ENCODE peak calls at places on chromosomes 1 and 21, in four cellular contexts. C is AG09319, Y is body of pancreas, N is fibroblast of mammary gland. A is an unnamed sample.

GRCh38 chr1:21878840-21879478 is 58.2 kb downstream of the HSPG2 start:
- DNase-seq in C (no peak), Y (no peak), N (no peak), A (no peak)

GRCh38 chr1:153509729-153510354 is 25.9 kb downstream of the S100A6 start:
- DNase-seq in N (peak), Y (peak), C (no peak), A (peak)

GRCh38 chr1:153343040-153343681 is 5.5 kb downstream of the PGLYRP4 start:
- DNase-seq in C (no peak), N (no peak), Y (no peak), A (no peak)

GRCh38 chr1:235090406-235091069 is 38.1 kb downstream of the TOMM20 start:
- DNase-seq in Y (peak), N (no peak), C (no peak), A (peak)

GRCh38 chr1:21873761-21874160 is 61.7 kb downstream of the LDLRAD2 start:
- DNase-seq in C (no peak), N (no peak), Y (no peak), A (no peak)

GRCh38 chr1:161046574-161047167 is 894 bp upstream of the USF1 start:
- DNase-seq in C (no peak), N (no peak), Y (no peak), A (no peak)

GRCh38 chr1:215277537-215277936 is 195.0 kb downstream of the KCNK2 start:
- DNase-seq in C (peak), Y (no peak), N (peak), A (no peak)

GRCh38 chr1:214494706-214495105 is 56.7 kb downstream of the PTPN14 start:
- DNase-seq in C (no peak), Y (no peak), N (no peak), A (no peak)

GRCh38 chr1:110634455-110635281 is 28.5 kb upstream of the KCNA2 start:
- DNase-seq in Y (peak), C (peak), N (peak), A (no peak)

GRCh38 chr1:94039871-94040569 is 80.9 kb downstream of the ABCA4 start:
- DNase-seq in Y (no peak), N (peak), C (no peak), A (no peak)

GRCh38 chr1:55506686-55507577 is 291.8 kb upstream of the USP24 start:
- DNase-seq in C (peak), N (peak), Y (no peak), A (no peak)

GRCh38 chr1:55420866-55421265 is 205.7 kb upstream of the USP24 start:
- DNase-seq in N (peak), C (no peak), Y (no peak), A (no peak)

GRCh38 chr1:101474039-101474665 is 237.3 kb downstream of the S1PR1 start:
- DNase-seq in N (peak), Y (no peak), C (no peak), A (peak)

GRCh38 chr1:9270290-9270900 is 22.3 kb upstream of the SPSB1 start:
- DNase-seq in N (no peak), C (no peak), Y (no peak), A (no peak)

GRCh38 chr1:207878939-207879338 is 32.0 kb downstream of the CD34 start:
- DNase-seq in N (no peak), Y (no peak), C (no peak), A (no peak)

GRCh38 chr1:31372051-31372450 is 825 bp downstream of the FABP3 start:
- DNase-seq in N (no peak), C (no peak), Y (no peak), A (no peak)

GRCh38 chr1:195754874-195755273 is 853.4 kb downstream of the KCNT2 start:
- DNase-seq in N (peak), C (no peak), Y (no peak), A (no peak)

GRCh38 chr1:66048011-66048410 is 255.3 kb downstream of the PDE4B start:
- DNase-seq in N (peak), C (no peak), Y (no peak), A (no peak)

GRCh38 chr1:94324168-94324544 is 86.8 kb upstream of the ARHGAP29 start:
- DNase-seq in N (peak), C (no peak), Y (no peak), A (no peak)

GRCh38 chr1:1058921-1059493 is 15.1 kb downstream of the RNF223 start:
- DNase-seq in C (no peak), Y (no peak), N (no peak), A (peak)

GRCh38 chr1:212641956-212642355 is 33.4 kb downstream of the ATF3 start:
- DNase-seq in N (peak), Y (no peak), C (no peak), A (no peak)

GRCh38 chr1:143735764-143736461 is 235.9 kb downstream of the FAM72C start:
- DNase-seq in C (no peak), Y (no peak), N (peak), A (peak)

GRCh38 chr1:44170281-44170823 is 28.9 kb upstream of the KLF18 start:
- DNase-seq in C (no peak), Y (no peak), N (peak), A (no peak)

GRCh38 chr21:38503588-38503987 is 5.3 kb upstream of the ERG start:
- DNase-seq in N (peak), Y (no peak), C (no peak), A (peak)

GRCh38 chr1:47805826-47806450 is 191.2 kb downstream of the TRABD2B start:
- DNase-seq in Y (no peak), N (no peak), C (no peak), A (no peak)

GRCh38 chr1:150464422-150464826 is 22.8 kb upstream of the TARS2 start:
- DNase-seq in N (peak), C (peak), Y (peak), A (peak)

GRCh38 chr1:169044296-169044695 is 62.2 kb upstream of the ATP1B1 start:
- DNase-seq in C (no peak), N (no peak), Y (no peak), A (no peak)

GRCh38 chr1:23008901-23009300 is 6.8 kb downstream of the TEX46 start:
- DNase-seq in Y (no peak), N (no peak), C (no peak), A (no peak)

GRCh38 chr1:27405074-27405473 is 12.7 kb downstream of the GPR3 start:
- DNase-seq in C (no peak), Y (no peak), N (peak), A (no peak)
- TF ChIP-seq CTCF in C (no peak), Y (no peak), N (no peak), A (no peak)

DNA sequence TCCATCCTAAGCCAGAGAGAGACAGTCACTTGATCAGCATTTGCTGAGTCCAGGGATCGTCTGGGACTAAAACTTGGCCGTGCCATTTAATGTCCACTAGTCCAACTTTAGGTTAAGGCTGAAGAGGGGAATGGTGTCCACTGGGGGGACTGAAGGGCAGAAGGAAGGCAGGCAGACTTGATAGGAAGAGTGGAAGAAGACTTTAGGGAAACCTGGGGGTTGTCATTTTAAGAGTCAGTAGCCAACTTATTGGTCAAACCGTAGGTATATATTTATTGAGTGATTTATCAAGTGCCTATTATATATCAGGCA is 1.3 kb upstream of the LMOD1 start:
- DNase-seq in C (no peak), N (no peak), Y (no peak), A (no peak)
- TF ChIP-seq CTCF in C (no peak), N (no peak), Y (no peak), A (no peak)

GRCh38 chr1:200314085-200314750 is 95.6 kb downstream of the ZNF281 start:
- DNase-seq in Y (no peak), C (no peak), N (peak), A (no peak)
- TF ChIP-seq CTCF in Y (no peak), C (no peak), N (no peak), A (no peak)

GRCh38 chr1:102758418-102758817 is 349.9 kb downstream of the COL11A1 start:
- DNase-seq in Y (no peak), C (no peak), N (no peak), A (no peak)
- TF ChIP-seq CTCF in Y (no peak), C (no peak), N (no peak), A (no peak)

DNA sequence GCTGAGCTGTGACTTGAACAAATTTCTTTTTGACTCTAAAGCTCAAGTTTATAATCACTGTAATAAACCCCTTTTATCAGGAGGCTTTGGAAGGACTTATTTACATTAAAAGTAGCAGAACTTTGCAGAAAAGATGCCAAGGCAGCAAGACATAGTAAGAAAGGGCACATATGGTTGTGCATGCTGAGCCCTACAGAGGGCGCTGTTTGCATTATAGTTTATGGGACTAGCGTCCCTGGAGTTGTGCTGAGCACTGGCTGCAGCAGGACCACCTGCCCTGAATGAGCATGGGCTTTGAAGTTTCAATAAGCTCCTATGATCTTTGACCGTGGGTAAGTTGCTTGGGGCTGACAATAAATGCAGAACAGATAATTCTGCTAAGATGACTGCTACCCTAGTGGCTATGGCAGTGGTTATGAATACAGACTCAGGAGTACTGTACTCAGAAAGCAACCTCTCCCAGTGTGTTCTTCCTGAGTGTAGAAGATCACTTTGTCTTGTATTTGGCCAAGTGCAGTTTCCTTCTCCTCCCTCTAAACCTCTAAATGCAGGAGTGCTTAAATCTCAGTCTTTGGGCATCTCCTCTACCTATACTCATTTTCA is 45.4 kb upstream of the USP1 start:
- DNase-seq in C (no peak), N (peak), Y (peak), A (peak)
- TF ChIP-seq CTCF in C (peak), N (peak), Y (peak), A (peak)

DNA sequence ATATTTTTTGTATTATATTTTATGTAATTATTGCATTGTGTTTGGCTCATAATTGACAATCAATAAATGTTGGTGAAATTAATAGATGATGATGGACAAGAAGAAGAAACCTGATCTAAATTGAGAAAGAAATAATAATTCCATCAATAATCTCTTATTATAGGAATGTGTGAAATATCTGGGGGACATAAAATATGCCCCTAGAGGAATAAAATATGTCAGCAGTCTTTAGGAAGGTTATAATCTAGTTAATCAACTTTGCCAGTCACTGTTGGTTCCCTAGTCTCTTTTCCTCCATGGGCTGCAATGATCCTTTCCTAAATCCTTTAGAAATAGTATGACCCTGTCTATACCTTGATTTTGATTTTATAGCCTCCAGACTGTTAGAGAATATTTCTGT is 549.7 kb upstream of the ADGRL4 start:
- DNase-seq in C (no peak), Y (no peak), N (no peak), A (no peak)
- TF ChIP-seq CTCF in C (no peak), Y (no peak), N (peak), A (peak)

GRCh38 chr1:79197421-79197820 is 190.9 kb upstream of the ADGRL4 start:
- DNase-seq in C (peak), N (peak), Y (no peak), A (peak)
- TF ChIP-seq CTCF in C (peak), N (peak), Y (no peak), A (peak)

A was measured in endothelial cell.